ENCODE peak calls at places on chromosomes 12 and 14, in four cellular contexts. G is body of pancreas; W is CD4-positive, alpha-beta T cell; D is HFFc6. O is an unnamed sample.

GRCh38 chr12:106021516-106021915 is 117.2 kb downstream of the NUAK1 start:
- DNase-seq in G (no peak), W (no peak), D (no peak), O (no peak)

GRCh38 chr14:95918466-95918865 is 41.8 kb downstream of the TUNAR start:
- DNase-seq in G (no peak), W (no peak), D (no peak), O (no peak)

GRCh38 chr12:54389536-54390175 is 5.1 kb upstream of the ZNF385A start:
- DNase-seq in G (no peak), W (no peak), D (no peak), O (no peak)

GRCh38 chr12:81347404-81347803 is 269.5 kb downstream of the ACSS3 start:
- DNase-seq in G (no peak), W (no peak), D (no peak), O (no peak)

GRCh38 chr12:96194572-96194889 is 356 bp downstream of the ELK3 start:
- DNase-seq in G (no peak), W (no peak), D (no peak), O (no peak)

GRCh38 chr14:53458368-53458814 is 305.3 kb upstream of the DDHD1 start:
- DNase-seq in G (no peak), W (no peak), D (peak), O (no peak)

GRCh38 chr12:106258935-106259334 is 11.1 kb upstream of the CKAP4 start:
- DNase-seq in G (no peak), W (no peak), D (no peak), O (no peak)

GRCh38 chr12:89927226-89927698 is 218.6 kb upstream of the ATP2B1 start:
- DNase-seq in G (no peak), W (no peak), D (no peak), O (no peak)

GRCh38 chr12:95218164-95218851 is 701 bp downstream of the VEZT start:
- DNase-seq in G (peak), W (peak), D (peak), O (no peak)

GRCh38 chr12:13900718-13901117 is 80.7 kb downstream of the GRIN2B start:
- DNase-seq in G (no peak), W (no peak), D (no peak), O (no peak)

GRCh38 chr12:130053641-130054040 is 108.6 kb upstream of the FZD10 start:
- DNase-seq in G (no peak), W (no peak), D (no peak), O (no peak)

GRCh38 chr12:15842106-15842505 is 40.1 kb upstream of the STRAP start:
- DNase-seq in G (no peak), W (no peak), D (peak), O (no peak)

GRCh38 chr12:104958946-104959841 is 1.1 kb upstream of the SLC41A2 start:
- DNase-seq in G (peak), W (no peak), D (peak), O (no peak)

GRCh38 chr14:20469890-20470858 is 968 bp downstream of the PNP start:
- DNase-seq in G (peak), W (peak), D (peak), O (peak)

GRCh38 chr12:45540661-45541341 is 188.7 kb upstream of the ARID2 start:
- DNase-seq in G (no peak), W (no peak), D (no peak), O (no peak)

GRCh38 chr12:92745874-92746553 is 43.2 kb downstream of the PLEKHG7 start:
- DNase-seq in G (peak), W (no peak), D (peak), O (peak)

GRCh38 chr14:24051789-24052655 is at the start of gene CARMIL3:
- DNase-seq in G (peak), W (peak), D (peak), O (peak)

GRCh38 chr12:107632246-107632645 is 53.4 kb upstream of the PWP1 start:
- DNase-seq in G (no peak), W (no peak), D (no peak), O (no peak)

GRCh38 chr12:6701078-6701768 is 608 bp upstream of the PIANP start:
- DNase-seq in G (no peak), W (no peak), D (no peak), O (no peak)

GRCh38 chr14:100531152-100531551 is 56.1 kb downstream of the BEGAIN start:
- DNase-seq in G (peak), W (no peak), D (no peak), O (no peak)

GRCh38 chr12:5988659-5989116 is 43.6 kb upstream of the ANO2 start:
- DNase-seq in G (peak), W (peak), D (peak), O (peak)

GRCh38 chr12:7661741-7662140 is 4.0 kb downstream of the APOBEC1 start:
- DNase-seq in G (no peak), W (no peak), D (no peak), O (no peak)

GRCh38 chr12:57836442-57837375 is 9.8 kb downstream of the CTDSP2 start:
- DNase-seq in G (peak), W (no peak), D (peak), O (no peak)

GRCh38 chr14:65599375-65599774 is 186.8 kb downstream of the FUT8 start:
- DNase-seq in G (no peak), W (no peak), D (peak), O (no peak)

GRCh38 chr12:104596128-104596799 is 139.5 kb downstream of the CHST11 start:
- DNase-seq in G (peak), W (no peak), D (peak), O (no peak)

GRCh38 chr14:90903101-90903500 is 86.9 kb upstream of the TTC7B start:
- DNase-seq in G (peak), W (peak), D (peak), O (peak)

GRCh38 chr12:74689071-74689655 is 151.5 kb downstream of the ATXN7L3B start:
- DNase-seq in G (no peak), W (no peak), D (peak), O (no peak)

GRCh38 chr12:115094163-115094816 is 410.3 kb upstream of the TBX3 start:
- DNase-seq in G (no peak), W (no peak), D (no peak), O (no peak)

GRCh38 chr12:108907861-108908302 is 28.0 kb downstream of the DAO start:
- DNase-seq in G (peak), W (no peak), D (peak), O (peak)

GRCh38 chr12:122886161-122886560 is 9.8 kb downstream of the VPS37B start:
- DNase-seq in G (no peak), W (no peak), D (no peak), O (no peak)

GRCh38 chr12:5807538-5808219 is 137.4 kb downstream of the ANO2 start:
- DNase-seq in G (no peak), W (no peak), D (no peak), O (no peak)

GRCh38 chr14:50012644-50013043 is 103.7 kb downstream of the VCPKMT start:
- DNase-seq in G (no peak), W (no peak), D (peak), O (no peak)

GRCh38 chr14:59087240-59087639 is 101.2 kb upstream of the DAAM1 start:
- DNase-seq in G (no peak), W (no peak), D (no peak), O (no peak)

GRCh38 chr12:66279127-66279712 is 23.1 kb upstream of the HELB start:
- DNase-seq in G (no peak), W (peak), D (peak), O (peak)
- TF ChIP-seq CTCF in G (peak), W (peak), D (peak), O (peak)

GRCh38 chr14:46651526-46652144 is at the start of gene RPL10L:
- DNase-seq in G (no peak), W (no peak), D (no peak), O (no peak)
- TF ChIP-seq CTCF in G (no peak), W (no peak), D (no peak), O (no peak)

DNA sequence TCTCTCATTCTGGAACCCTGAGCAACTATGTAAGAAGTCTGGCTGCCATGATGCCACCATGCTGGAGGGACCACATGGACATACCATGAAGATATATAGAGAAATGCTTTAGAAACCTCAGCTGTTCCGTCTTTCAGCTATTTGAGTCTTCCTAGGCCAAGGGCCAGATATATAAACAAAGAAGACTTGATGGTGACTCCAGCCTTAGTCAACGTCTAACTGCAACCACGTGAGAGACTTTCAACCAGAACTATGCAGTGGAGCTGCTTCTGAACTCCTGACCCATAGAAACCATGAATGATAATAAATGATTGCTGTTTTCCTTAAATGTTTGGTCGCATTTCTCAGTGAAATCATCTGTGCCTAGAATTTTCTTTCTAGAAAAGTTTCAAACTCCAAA is 20.0 kb upstream of the KITLG start:
- DNase-seq in G (no peak), W (no peak), D (peak), O (no peak)
- TF ChIP-seq CTCF in G (no peak), W (no peak), D (no peak), O (no peak)

GRCh38 chr14:92600318-92601053 is 86.9 kb downstream of the RIN3 start:
- DNase-seq in G (peak), W (no peak), D (peak), O (no peak)
- TF ChIP-seq CTCF in G (no peak), W (no peak), D (peak), O (no peak)

O was measured in Calu3.